ENCODE peak calls at places on chromosome 5, in four cellular contexts. Y is neural progenitor cell, Q is OCI-LY7, T is AG04450. G is an unnamed sample.
A peak's percentile ranks its signal among the peaks of the same experiment; 100 is the strongest.

GRCh38 chr5:126865299-126865698 is 88.4 kb downstream of the LMNB1 start:
- DNase-seq in Y (no peak), Q (no peak), T (peak; percentile 38), G (no peak)

GRCh38 chr5:148343049-148343413 is 7.7 kb downstream of the SPINK9 start:
- DNase-seq in Y (no peak), Q (no peak), T (no peak), G (no peak)

GRCh38 chr5:106086352-106086751 is 1584.4 kb downstream of the EFNA5 start:
- DNase-seq in Y (peak; percentile 28), T (no peak), Q (no peak), G (no peak)

GRCh38 chr5:172585114-172585513 is 55.9 kb upstream of the NEURL1B start:
- DNase-seq in Q (no peak), T (no peak), Y (no peak), G (no peak)

GRCh38 chr5:140112685-140113179 is 1.2 kb upstream of the PURA start:
- DNase-seq in T (no peak), Q (no peak), Y (peak; percentile 70), G (no peak)

GRCh38 chr5:157915638-157916037 is 56.7 kb upstream of the CLINT1 start:
- DNase-seq in T (no peak), Y (no peak), Q (peak; percentile 26), G (no peak)

GRCh38 chr5:81244451-81244850 is 11.3 kb downstream of the CKMT2 start:
- DNase-seq in Y (no peak), T (no peak), Q (no peak), G (no peak)

GRCh38 chr5:25241981-25242380 is 597.2 kb upstream of the CDH10 start:
- DNase-seq in Q (no peak), T (no peak), Y (peak; percentile 57), G (no peak)

GRCh38 chr5:75337366-75338021 is 474 bp downstream of the HMGCR start:
- DNase-seq in Q (peak; percentile 39), Y (no peak), T (no peak), G (no peak)

GRCh38 chr5:160556886-160557285 is 135.2 kb downstream of the PTTG1 start:
- DNase-seq in T (peak; percentile 7), Y (no peak), Q (no peak), G (no peak)

GRCh38 chr5:1919750-1920149 is 37.0 kb upstream of the IRX4 start:
- DNase-seq in Q (no peak), T (no peak), Y (no peak), G (no peak)

GRCh38 chr5:65262094-65262493 is 219.6 kb downstream of the ADAMTS6 start:
- DNase-seq in Y (no peak), T (no peak), Q (no peak), G (no peak)

GRCh38 chr5:150511641-150512367 is 3.9 kb downstream of the NDST1 start:
- DNase-seq in T (no peak), Y (peak; percentile 80), Q (no peak), G (peak; percentile 90)

GRCh38 chr5:107808671-107809137 is 138.0 kb upstream of the EFNA5 start:
- DNase-seq in T (no peak), Q (no peak), Y (peak; percentile 94), G (no peak)

GRCh38 chr5:128362398-128362797 is 175.6 kb downstream of the FBN2 start:
- DNase-seq in Y (no peak), Q (no peak), T (no peak), G (no peak)

GRCh38 chr5:109594217-109594616 is 95.5 kb upstream of the MAN2A1 start:
- DNase-seq in T (no peak), Q (no peak), Y (no peak), G (no peak)

GRCh38 chr5:166883016-166883415 is 1408.4 kb upstream of the WWC1 start:
- DNase-seq in Q (no peak), T (no peak), Y (no peak), G (no peak)

GRCh38 chr5:176768174-176768970 is 42.0 kb upstream of the UNC5A start:
- DNase-seq in Q (no peak), Y (no peak), T (no peak), G (no peak)

GRCh38 chr5:40681351-40682311 is 1.9 kb downstream of the PTGER4 start:
- DNase-seq in Y (peak; percentile 63), T (no peak), Q (no peak), G (no peak)

GRCh38 chr5:80798633-80799032 is 143.8 kb upstream of the DHFR start:
- DNase-seq in Y (no peak), T (no peak), Q (no peak), G (no peak)

GRCh38 chr5:178651046-178651810 is 24.4 kb upstream of the CLK4 start:
- DNase-seq in Y (no peak), T (no peak), Q (no peak), G (no peak)

GRCh38 chr5:121273818-121274433 is 577.8 kb upstream of the FTMT start:
- DNase-seq in Q (no peak), Y (no peak), T (peak; percentile 60), G (peak; percentile 68)

GRCh38 chr5:157505496-157505895 is 45.5 kb downstream of the NIPAL4 start:
- DNase-seq in T (no peak), Q (no peak), Y (no peak), G (no peak)

GRCh38 chr5:68872088-68872842 is 221.5 kb upstream of the SLC30A5 start:
- DNase-seq in T (no peak), Y (peak; percentile 78), Q (no peak), G (no peak)

GRCh38 chr5:14663734-14664269 is 716 bp upstream of the OTULIN start:
- DNase-seq in Y (peak; percentile 33), Q (peak; percentile 38), T (no peak), G (no peak)

DNA sequence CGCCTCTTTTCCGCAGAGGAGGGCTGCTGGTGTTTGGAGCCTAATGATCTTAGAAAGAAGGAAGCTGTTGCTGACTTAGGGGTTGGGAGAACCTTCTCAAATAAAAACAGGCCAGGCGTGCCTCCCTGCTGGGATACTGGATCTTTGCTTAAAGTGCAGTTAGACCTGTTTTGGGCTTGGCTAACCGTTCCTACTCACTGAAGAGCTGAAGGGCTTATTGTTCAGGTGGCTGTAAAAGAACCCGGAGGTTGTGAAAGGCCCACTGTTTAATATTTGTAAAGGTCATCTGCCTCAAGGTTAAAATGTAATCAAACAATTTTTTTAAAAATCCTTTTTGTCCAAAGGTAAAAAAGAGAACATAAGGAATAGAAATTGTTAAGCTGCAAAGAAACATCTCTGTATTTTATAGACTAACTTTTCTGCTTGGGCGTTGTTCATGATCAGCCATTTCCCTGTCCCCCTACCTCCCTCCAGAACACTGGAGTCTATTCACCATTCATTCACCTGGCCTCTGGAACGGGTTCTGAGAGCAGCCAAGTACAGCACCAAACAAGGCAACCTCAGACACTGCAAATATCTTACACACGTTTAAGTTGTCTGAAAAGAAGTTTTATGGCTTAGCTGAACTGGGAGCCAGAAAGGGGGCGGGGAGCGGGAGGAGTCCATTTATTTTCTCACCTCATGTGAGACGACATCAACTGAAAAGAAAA is 18.6 kb upstream of the MTMR12 start:
- DNase-seq in Q (no peak), T (no peak), Y (no peak), G (no peak)
- TF ChIP-seq CTCF in Q (no peak), T (no peak), Y (no peak), G (no peak)

DNA sequence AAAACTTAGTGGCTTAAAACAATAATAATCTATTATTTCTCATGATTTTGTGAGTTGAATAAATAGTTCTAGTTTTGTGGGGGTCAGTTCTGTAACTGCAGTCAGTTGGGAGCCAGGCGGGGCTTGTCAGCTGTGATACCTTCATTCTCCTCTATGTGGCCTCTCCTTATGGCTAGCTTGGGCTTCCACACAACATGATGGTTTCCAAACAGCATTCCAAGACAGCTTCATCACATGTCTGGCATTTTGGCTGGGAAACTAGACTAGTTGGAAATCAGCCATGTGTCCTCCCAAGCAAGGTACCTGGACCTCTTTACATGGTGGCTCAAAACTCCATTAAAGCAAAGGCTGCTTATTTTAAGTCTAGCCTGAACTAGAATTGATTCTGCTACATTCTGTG is 61.4 kb upstream of the RANBP3L start:
- DNase-seq in Q (no peak), T (no peak), Y (peak; percentile 14), G (peak; percentile 38)
- TF ChIP-seq CTCF in Q (peak; percentile 47), T (no peak), Y (peak; percentile 19), G (no peak)

GRCh38 chr5:143682221-143682620 is 129.7 kb upstream of the HMHB1 start:
- DNase-seq in Q (no peak), Y (no peak), T (no peak), G (no peak)

GRCh38 chr5:143682788-143683419 is 129.1 kb upstream of the HMHB1 start:
- DNase-seq in T (no peak), Y (no peak), Q (no peak), G (peak; percentile 50)

GRCh38 chr5:143683459-143683858 is 128.5 kb upstream of the HMHB1 start:
- DNase-seq in Q (no peak), T (no peak), Y (no peak), G (no peak)

GRCh38 chr5:143687604-143688003 is 124.4 kb upstream of the HMHB1 start:
- DNase-seq in Y (no peak), T (no peak), Q (no peak), G (no peak)

GRCh38 chr5:143685416-143685815 is 126.5 kb upstream of the HMHB1 start:
- DNase-seq in Y (no peak), Q (peak; percentile 22), T (no peak), G (no peak)
- TF ChIP-seq CTCF in Y (peak; percentile 23), Q (peak; percentile 69), T (peak; percentile 26), G (no peak)

DNA sequence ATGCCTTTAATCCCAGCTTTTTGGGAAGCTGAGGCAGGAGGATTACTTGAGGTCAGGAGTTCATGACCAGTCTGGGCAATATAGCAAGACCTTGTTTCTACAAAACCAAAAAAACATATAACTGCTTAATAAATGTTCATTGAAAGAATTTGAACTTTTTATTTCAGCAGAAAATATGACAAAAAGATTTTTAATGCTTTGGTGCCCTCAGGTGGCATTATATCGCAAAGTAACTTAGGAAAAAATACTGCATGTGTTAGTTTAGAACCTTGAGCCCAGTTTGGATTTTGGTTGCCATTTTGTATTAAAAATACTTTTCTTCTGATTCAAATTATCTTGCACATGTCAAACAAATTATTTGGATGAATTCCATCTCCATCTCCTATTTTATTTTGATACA is 103.2 kb downstream of the GPBP1 start:
- DNase-seq in Q (peak; percentile 36), Y (no peak), T (no peak), G (no peak)
- TF ChIP-seq CTCF in Q (peak; percentile 77), Y (peak; percentile 37), T (peak; percentile 38), G (no peak)